ENCODE peak calls at places on chromosomes 4 and X, in ten cellular contexts. One of them, this sample, is unnamed.

GRCh38 chrX:1528884-1529203 is 8.1 kb downstream of the P2RY8 start:
- DNase-seq in T-helper 1 cell: no peak
- DNase-seq in activated naive CD8-positive, alpha-beta T cell treated with anti-CD3 and anti-CD28 coated beads, Interleukin-2, amount 50 U/mL, for 24 hours: no peak
- DNase-seq in COR-L47: no peak
- DNase-seq in NCI-H510A: no peak
- DNase-seq in head of caudate nucleus: no peak
- DNase-seq in ovary: no peak
- DNase-seq in mucosa of descending colon: no peak
- DNase-seq in CD8-positive, alpha-beta T cell: no peak
- DNase-seq in H4: no peak
- DNase-seq in this sample: no peak

GRCh38 chrX:386768-387575 is at the start of gene PPP2R3B:
- DNase-seq in T-helper 1 cell: peak
- DNase-seq in activated naive CD8-positive, alpha-beta T cell treated with anti-CD3 and anti-CD28 coated beads, Interleukin-2, amount 50 U/mL, for 24 hours: peak
- DNase-seq in COR-L47: no peak
- DNase-seq in NCI-H510A: no peak
- DNase-seq in head of caudate nucleus: peak
- DNase-seq in ovary: peak
- DNase-seq in mucosa of descending colon: peak
- DNase-seq in CD8-positive, alpha-beta T cell: peak
- DNase-seq in H4: peak
- DNase-seq in this sample: peak

GRCh38 chrX:41384041-41384705 is 50.2 kb downstream of the DDX3X start:
- DNase-seq in T-helper 1 cell: peak
- DNase-seq in activated naive CD8-positive, alpha-beta T cell treated with anti-CD3 and anti-CD28 coated beads, Interleukin-2, amount 50 U/mL, for 24 hours: peak
- DNase-seq in COR-L47: no peak
- DNase-seq in NCI-H510A: no peak
- DNase-seq in head of caudate nucleus: peak
- DNase-seq in ovary: peak
- DNase-seq in mucosa of descending colon: peak
- DNase-seq in CD8-positive, alpha-beta T cell: peak
- DNase-seq in H4: peak
- DNase-seq in this sample: no peak

GRCh38 chr4:108045687-108046024 is 56.0 kb downstream of the HADH start:
- DNase-seq in T-helper 1 cell: no peak
- DNase-seq in activated naive CD8-positive, alpha-beta T cell treated with anti-CD3 and anti-CD28 coated beads, Interleukin-2, amount 50 U/mL, for 24 hours: no peak
- DNase-seq in COR-L47: no peak
- DNase-seq in NCI-H510A: no peak
- DNase-seq in head of caudate nucleus: no peak
- DNase-seq in ovary: no peak
- DNase-seq in mucosa of descending colon: peak
- DNase-seq in CD8-positive, alpha-beta T cell: no peak
- DNase-seq in H4: no peak
- DNase-seq in this sample: no peak

GRCh38 chr4:92189146-92189545 is 114.6 kb upstream of the GRID2 start:
- DNase-seq in T-helper 1 cell: no peak
- DNase-seq in activated naive CD8-positive, alpha-beta T cell treated with anti-CD3 and anti-CD28 coated beads, Interleukin-2, amount 50 U/mL, for 24 hours: no peak
- DNase-seq in COR-L47: no peak
- DNase-seq in NCI-H510A: no peak
- DNase-seq in head of caudate nucleus: no peak
- DNase-seq in ovary: no peak
- DNase-seq in mucosa of descending colon: no peak
- DNase-seq in CD8-positive, alpha-beta T cell: no peak
- DNase-seq in H4: no peak
- DNase-seq in this sample: no peak

GRCh38 chr4:87071401-87071800 is 136.6 kb downstream of the AFF1 start:
- DNase-seq in T-helper 1 cell: no peak
- DNase-seq in activated naive CD8-positive, alpha-beta T cell treated with anti-CD3 and anti-CD28 coated beads, Interleukin-2, amount 50 U/mL, for 24 hours: no peak
- DNase-seq in COR-L47: peak
- DNase-seq in NCI-H510A: peak
- DNase-seq in head of caudate nucleus: no peak
- DNase-seq in ovary: no peak
- DNase-seq in mucosa of descending colon: peak
- DNase-seq in CD8-positive, alpha-beta T cell: no peak
- DNase-seq in H4: no peak
- DNase-seq in this sample: no peak

GRCh38 chrX:7068939-7069367 is 78.6 kb upstream of the STS start:
- DNase-seq in T-helper 1 cell: no peak
- DNase-seq in activated naive CD8-positive, alpha-beta T cell treated with anti-CD3 and anti-CD28 coated beads, Interleukin-2, amount 50 U/mL, for 24 hours: peak
- DNase-seq in COR-L47: no peak
- DNase-seq in NCI-H510A: no peak
- DNase-seq in head of caudate nucleus: peak
- DNase-seq in ovary: no peak
- DNase-seq in mucosa of descending colon: no peak
- DNase-seq in CD8-positive, alpha-beta T cell: no peak
- DNase-seq in H4: peak
- DNase-seq in this sample: peak

GRCh38 chr4:4225915-4226605 is 669 bp downstream of the OTOP1 start:
- DNase-seq in T-helper 1 cell: no peak
- DNase-seq in activated naive CD8-positive, alpha-beta T cell treated with anti-CD3 and anti-CD28 coated beads, Interleukin-2, amount 50 U/mL, for 24 hours: no peak
- DNase-seq in COR-L47: no peak
- DNase-seq in NCI-H510A: no peak
- DNase-seq in head of caudate nucleus: peak
- DNase-seq in ovary: no peak
- DNase-seq in mucosa of descending colon: no peak
- DNase-seq in CD8-positive, alpha-beta T cell: no peak
- DNase-seq in H4: no peak
- DNase-seq in this sample: peak

GRCh38 chr4:26885912-26886274 is 25.3 kb downstream of the STIM2 start:
- DNase-seq in T-helper 1 cell: peak
- DNase-seq in activated naive CD8-positive, alpha-beta T cell treated with anti-CD3 and anti-CD28 coated beads, Interleukin-2, amount 50 U/mL, for 24 hours: no peak
- DNase-seq in COR-L47: no peak
- DNase-seq in NCI-H510A: no peak
- DNase-seq in head of caudate nucleus: no peak
- DNase-seq in ovary: no peak
- DNase-seq in mucosa of descending colon: peak
- DNase-seq in CD8-positive, alpha-beta T cell: no peak
- DNase-seq in H4: no peak
- DNase-seq in this sample: no peak

GRCh38 chrX:129522184-129523059 is 868 bp downstream of the SMARCA1 start:
- DNase-seq in T-helper 1 cell: no peak
- DNase-seq in activated naive CD8-positive, alpha-beta T cell treated with anti-CD3 and anti-CD28 coated beads, Interleukin-2, amount 50 U/mL, for 24 hours: no peak
- DNase-seq in COR-L47: peak
- DNase-seq in NCI-H510A: peak
- DNase-seq in head of caudate nucleus: peak
- DNase-seq in ovary: peak
- DNase-seq in mucosa of descending colon: peak
- DNase-seq in CD8-positive, alpha-beta T cell: peak
- DNase-seq in H4: peak
- DNase-seq in this sample: peak

GRCh38 chr4:162497564-162498167 is 333.9 kb upstream of the FSTL5 start:
- DNase-seq in T-helper 1 cell: no peak
- DNase-seq in activated naive CD8-positive, alpha-beta T cell treated with anti-CD3 and anti-CD28 coated beads, Interleukin-2, amount 50 U/mL, for 24 hours: no peak
- DNase-seq in COR-L47: peak
- DNase-seq in NCI-H510A: no peak
- DNase-seq in head of caudate nucleus: no peak
- DNase-seq in ovary: no peak
- DNase-seq in mucosa of descending colon: no peak
- DNase-seq in CD8-positive, alpha-beta T cell: no peak
- DNase-seq in H4: peak
- DNase-seq in this sample: peak

GRCh38 chr4:102713096-102713495 is 47.7 kb downstream of the MANBA start:
- DNase-seq in T-helper 1 cell: no peak
- DNase-seq in activated naive CD8-positive, alpha-beta T cell treated with anti-CD3 and anti-CD28 coated beads, Interleukin-2, amount 50 U/mL, for 24 hours: no peak
- DNase-seq in COR-L47: no peak
- DNase-seq in NCI-H510A: no peak
- DNase-seq in head of caudate nucleus: no peak
- DNase-seq in ovary: no peak
- DNase-seq in mucosa of descending colon: no peak
- DNase-seq in CD8-positive, alpha-beta T cell: no peak
- DNase-seq in H4: peak
- DNase-seq in this sample: no peak

GRCh38 chrX:17374619-17375360 is at the start of gene NHS:
- DNase-seq in T-helper 1 cell: no peak
- DNase-seq in activated naive CD8-positive, alpha-beta T cell treated with anti-CD3 and anti-CD28 coated beads, Interleukin-2, amount 50 U/mL, for 24 hours: peak
- DNase-seq in COR-L47: peak
- DNase-seq in NCI-H510A: peak
- DNase-seq in head of caudate nucleus: peak
- DNase-seq in ovary: peak
- DNase-seq in mucosa of descending colon: peak
- DNase-seq in CD8-positive, alpha-beta T cell: no peak
- DNase-seq in H4: peak
- DNase-seq in this sample: peak

GRCh38 chr4:114334808-114335739 is 263.5 kb upstream of the UGT8 start:
- DNase-seq in T-helper 1 cell: no peak
- DNase-seq in activated naive CD8-positive, alpha-beta T cell treated with anti-CD3 and anti-CD28 coated beads, Interleukin-2, amount 50 U/mL, for 24 hours: no peak
- DNase-seq in COR-L47: no peak
- DNase-seq in NCI-H510A: no peak
- DNase-seq in head of caudate nucleus: no peak
- DNase-seq in ovary: no peak
- DNase-seq in mucosa of descending colon: no peak
- DNase-seq in CD8-positive, alpha-beta T cell: no peak
- DNase-seq in H4: no peak
- DNase-seq in this sample: no peak

GRCh38 chrX:134849390-134849789 is 141.4 kb upstream of the SMIM10 start:
- DNase-seq in T-helper 1 cell: no peak
- DNase-seq in activated naive CD8-positive, alpha-beta T cell treated with anti-CD3 and anti-CD28 coated beads, Interleukin-2, amount 50 U/mL, for 24 hours: no peak
- DNase-seq in COR-L47: no peak
- DNase-seq in NCI-H510A: no peak
- DNase-seq in head of caudate nucleus: no peak
- DNase-seq in ovary: no peak
- DNase-seq in mucosa of descending colon: no peak
- DNase-seq in CD8-positive, alpha-beta T cell: no peak
- DNase-seq in H4: no peak
- DNase-seq in this sample: no peak

GRCh38 chr4:138178566-138178965 is 63.6 kb downstream of the SLC7A11 start:
- DNase-seq in T-helper 1 cell: no peak
- DNase-seq in activated naive CD8-positive, alpha-beta T cell treated with anti-CD3 and anti-CD28 coated beads, Interleukin-2, amount 50 U/mL, for 24 hours: no peak
- DNase-seq in COR-L47: no peak
- DNase-seq in NCI-H510A: no peak
- DNase-seq in head of caudate nucleus: no peak
- DNase-seq in ovary: no peak
- DNase-seq in mucosa of descending colon: no peak
- DNase-seq in CD8-positive, alpha-beta T cell: no peak
- DNase-seq in H4: no peak
- DNase-seq in this sample: no peak

GRCh38 chr4:54092800-54093608 is 7.0 kb upstream of the GSX2 start:
- DNase-seq in T-helper 1 cell: no peak
- DNase-seq in activated naive CD8-positive, alpha-beta T cell treated with anti-CD3 and anti-CD28 coated beads, Interleukin-2, amount 50 U/mL, for 24 hours: no peak
- DNase-seq in COR-L47: no peak
- DNase-seq in NCI-H510A: no peak
- DNase-seq in head of caudate nucleus: no peak
- DNase-seq in ovary: no peak
- DNase-seq in mucosa of descending colon: no peak
- DNase-seq in CD8-positive, alpha-beta T cell: no peak
- DNase-seq in H4: no peak
- DNase-seq in this sample: no peak

GRCh38 chr4:185143596-185143969 is 517 bp downstream of the SLC25A4 start:
- DNase-seq in T-helper 1 cell: no peak
- DNase-seq in activated naive CD8-positive, alpha-beta T cell treated with anti-CD3 and anti-CD28 coated beads, Interleukin-2, amount 50 U/mL, for 24 hours: peak
- DNase-seq in COR-L47: peak
- DNase-seq in NCI-H510A: no peak
- DNase-seq in head of caudate nucleus: peak
- DNase-seq in ovary: no peak
- DNase-seq in mucosa of descending colon: peak
- DNase-seq in CD8-positive, alpha-beta T cell: peak
- DNase-seq in H4: no peak
- DNase-seq in this sample: no peak

GRCh38 chr4:42391981-42392380 is 5.3 kb upstream of the SHISA3 start:
- DNase-seq in T-helper 1 cell: no peak
- DNase-seq in activated naive CD8-positive, alpha-beta T cell treated with anti-CD3 and anti-CD28 coated beads, Interleukin-2, amount 50 U/mL, for 24 hours: no peak
- DNase-seq in COR-L47: no peak
- DNase-seq in NCI-H510A: no peak
- DNase-seq in head of caudate nucleus: no peak
- DNase-seq in ovary: no peak
- DNase-seq in mucosa of descending colon: no peak
- DNase-seq in CD8-positive, alpha-beta T cell: no peak
- DNase-seq in H4: no peak
- DNase-seq in this sample: no peak

GRCh38 chrX:1361275-1361674 is 24.7 kb downstream of the IL3RA start:
- DNase-seq in T-helper 1 cell: no peak
- DNase-seq in activated naive CD8-positive, alpha-beta T cell treated with anti-CD3 and anti-CD28 coated beads, Interleukin-2, amount 50 U/mL, for 24 hours: peak
- DNase-seq in COR-L47: no peak
- DNase-seq in NCI-H510A: no peak
- DNase-seq in head of caudate nucleus: peak
- DNase-seq in ovary: no peak
- DNase-seq in mucosa of descending colon: no peak
- DNase-seq in CD8-positive, alpha-beta T cell: no peak
- DNase-seq in H4: peak
- DNase-seq in this sample: no peak

GRCh38 chrX:119009071-119009470 is 34.7 kb downstream of the LONRF3 start:
- DNase-seq in T-helper 1 cell: no peak
- DNase-seq in activated naive CD8-positive, alpha-beta T cell treated with anti-CD3 and anti-CD28 coated beads, Interleukin-2, amount 50 U/mL, for 24 hours: no peak
- DNase-seq in COR-L47: no peak
- DNase-seq in NCI-H510A: no peak
- DNase-seq in head of caudate nucleus: no peak
- DNase-seq in ovary: no peak
- DNase-seq in mucosa of descending colon: no peak
- DNase-seq in CD8-positive, alpha-beta T cell: no peak
- DNase-seq in H4: no peak
- DNase-seq in this sample: no peak

GRCh38 chr4:7909966-7910720 is 29.5 kb downstream of the AFAP1 start:
- DNase-seq in T-helper 1 cell: no peak
- DNase-seq in activated naive CD8-positive, alpha-beta T cell treated with anti-CD3 and anti-CD28 coated beads, Interleukin-2, amount 50 U/mL, for 24 hours: no peak
- DNase-seq in COR-L47: no peak
- DNase-seq in NCI-H510A: no peak
- DNase-seq in head of caudate nucleus: no peak
- DNase-seq in ovary: no peak
- DNase-seq in mucosa of descending colon: no peak
- DNase-seq in CD8-positive, alpha-beta T cell: no peak
- DNase-seq in H4: no peak
- DNase-seq in this sample: no peak

GRCh38 chrX:101931104-101931493 is 728 bp downstream of the ZMAT1 start:
- DNase-seq in T-helper 1 cell: no peak
- DNase-seq in activated naive CD8-positive, alpha-beta T cell treated with anti-CD3 and anti-CD28 coated beads, Interleukin-2, amount 50 U/mL, for 24 hours: no peak
- DNase-seq in COR-L47: no peak
- DNase-seq in NCI-H510A: no peak
- DNase-seq in head of caudate nucleus: no peak
- DNase-seq in ovary: no peak
- DNase-seq in mucosa of descending colon: no peak
- DNase-seq in CD8-positive, alpha-beta T cell: no peak
- DNase-seq in H4: no peak
- DNase-seq in this sample: peak

GRCh38 chrX:152136312-152136711 is 2.1 kb downstream of the MAGEA10 start:
- DNase-seq in T-helper 1 cell: no peak
- DNase-seq in activated naive CD8-positive, alpha-beta T cell treated with anti-CD3 and anti-CD28 coated beads, Interleukin-2, amount 50 U/mL, for 24 hours: no peak
- DNase-seq in COR-L47: no peak
- DNase-seq in NCI-H510A: no peak
- DNase-seq in head of caudate nucleus: no peak
- DNase-seq in ovary: no peak
- DNase-seq in mucosa of descending colon: no peak
- DNase-seq in CD8-positive, alpha-beta T cell: no peak
- DNase-seq in H4: no peak
- DNase-seq in this sample: no peak

GRCh38 chrX:118702741-118703140 is 24.7 kb upstream of the IL13RA1 start:
- DNase-seq in T-helper 1 cell: no peak
- DNase-seq in activated naive CD8-positive, alpha-beta T cell treated with anti-CD3 and anti-CD28 coated beads, Interleukin-2, amount 50 U/mL, for 24 hours: no peak
- DNase-seq in COR-L47: no peak
- DNase-seq in NCI-H510A: no peak
- DNase-seq in head of caudate nucleus: no peak
- DNase-seq in ovary: no peak
- DNase-seq in mucosa of descending colon: no peak
- DNase-seq in CD8-positive, alpha-beta T cell: no peak
- DNase-seq in H4: peak
- DNase-seq in this sample: no peak

GRCh38 chr4:47913858-47914218 is 545 bp downstream of the NFXL1 start:
- DNase-seq in T-helper 1 cell: peak
- DNase-seq in activated naive CD8-positive, alpha-beta T cell treated with anti-CD3 and anti-CD28 coated beads, Interleukin-2, amount 50 U/mL, for 24 hours: peak
- DNase-seq in COR-L47: peak
- DNase-seq in NCI-H510A: no peak
- DNase-seq in head of caudate nucleus: peak
- DNase-seq in ovary: peak
- DNase-seq in mucosa of descending colon: peak
- DNase-seq in CD8-positive, alpha-beta T cell: peak
- DNase-seq in H4: peak
- DNase-seq in this sample: peak

GRCh38 chrX:48834383-48834709 is 1.1 kb downstream of the PCSK1N start:
- DNase-seq in T-helper 1 cell: no peak
- DNase-seq in activated naive CD8-positive, alpha-beta T cell treated with anti-CD3 and anti-CD28 coated beads, Interleukin-2, amount 50 U/mL, for 24 hours: no peak
- DNase-seq in COR-L47: no peak
- DNase-seq in NCI-H510A: no peak
- DNase-seq in head of caudate nucleus: no peak
- DNase-seq in ovary: no peak
- DNase-seq in mucosa of descending colon: no peak
- DNase-seq in CD8-positive, alpha-beta T cell: no peak
- DNase-seq in H4: no peak
- DNase-seq in this sample: no peak

GRCh38 chrX:5957506-5957905 is 271.2 kb downstream of the NLGN4X start:
- DNase-seq in T-helper 1 cell: no peak
- DNase-seq in activated naive CD8-positive, alpha-beta T cell treated with anti-CD3 and anti-CD28 coated beads, Interleukin-2, amount 50 U/mL, for 24 hours: no peak
- DNase-seq in COR-L47: no peak
- DNase-seq in NCI-H510A: no peak
- DNase-seq in head of caudate nucleus: no peak
- DNase-seq in ovary: no peak
- DNase-seq in mucosa of descending colon: no peak
- DNase-seq in CD8-positive, alpha-beta T cell: no peak
- DNase-seq in H4: peak
- DNase-seq in this sample: no peak